ENCODE peak calls at places on chromosomes 12 and 14, in seven cellular contexts. X is stomach, M is NCI-H1105 treated with DMSO at 0.1 percent for 48 hours, T is HFFc6, H is posterior cingulate gyrus, F is T follicular helper cell, G is foreskin melanocyte. Y is an unnamed sample.
A peak's percentile ranks its signal among the peaks of the same experiment; 100 is the strongest.

GRCh38 chr12:22598763-22599161 is 26.2 kb upstream of the ETNK1 start:
- DNase-seq in X (no peak), M (no peak), H (no peak), T (no peak), G (no peak), F (no peak), Y (no peak)

GRCh38 chr14:53316504-53316903 is 163.4 kb upstream of the DDHD1 start:
- DNase-seq in X (no peak), M (no peak), T (no peak), G (peak; percentile 57), F (no peak), H (no peak), Y (peak; percentile 87)

GRCh38 chr14:104392396-104393198 is 187.0 kb upstream of the C14orf180 start:
- DNase-seq in M (no peak), X (no peak), G (no peak), T (no peak), H (no peak), F (no peak), Y (no peak)

GRCh38 chr14:87522575-87522974 is 470.4 kb downstream of the GALC start:
- DNase-seq in H (no peak), G (no peak), M (peak; percentile 60), X (no peak), F (no peak), T (no peak), Y (no peak)

GRCh38 chr14:92570863-92571262 is 57.3 kb downstream of the RIN3 start:
- DNase-seq in M (no peak), F (no peak), H (no peak), X (no peak), G (no peak), T (no peak), Y (no peak)

GRCh38 chr12:11031307-11031706 is at the start of gene TAS2R31:
- DNase-seq in M (no peak), F (no peak), H (no peak), T (no peak), X (no peak), G (no peak), Y (no peak)

GRCh38 chr14:105999361-106000028 is 473.1 kb downstream of the TMEM121 start:
- DNase-seq in F (peak; percentile 80), X (peak; percentile 68), M (no peak), H (no peak), G (peak; percentile 7), T (no peak), Y (peak; percentile 67)

GRCh38 chr14:36522972-36523685 is 3.1 kb upstream of the NKX2-1 start:
- DNase-seq in H (no peak), T (no peak), G (no peak), F (no peak), M (no peak), X (no peak), Y (no peak)

GRCh38 chr12:103268831-103269514 is 226.8 kb downstream of the C12orf42 start:
- DNase-seq in H (no peak), G (no peak), F (no peak), T (no peak), M (peak; percentile 100), X (no peak), Y (no peak)

GRCh38 chr14:64756712-64757111 is 52.5 kb downstream of the PLEKHG3 start:
- DNase-seq in X (no peak), H (no peak), M (no peak), F (no peak), G (no peak), T (no peak), Y (no peak)

GRCh38 chr14:84963518-84963917 is 566.4 kb upstream of the FLRT2 start:
- DNase-seq in X (no peak), F (no peak), M (no peak), G (no peak), T (no peak), H (no peak), Y (no peak)

GRCh38 chr14:33294419-33294818 is 355.7 kb downstream of the NPAS3 start:
- DNase-seq in T (no peak), M (no peak), X (no peak), G (no peak), H (no peak), F (no peak), Y (no peak)

GRCh38 chr12:124453419-124454351 is 113.7 kb downstream of the NCOR2 start:
- DNase-seq in X (peak; percentile 70), G (no peak), F (peak; percentile 72), M (no peak), H (no peak), T (peak; percentile 69), Y (peak; percentile 52)

GRCh38 chr14:81323621-81324400 is 76.3 kb downstream of the STON2 start:
- DNase-seq in T (no peak), X (peak; percentile 59), M (peak; percentile 83), H (no peak), G (no peak), F (no peak), Y (peak; percentile 29)

GRCh38 chr12:56941299-56942017 is 7.2 kb upstream of the SDR9C7 start:
- DNase-seq in M (no peak), T (peak; percentile 66), G (no peak), F (no peak), X (no peak), H (no peak), Y (peak; percentile 50)